ENCODE peak calls at places on chromosomes 13 and 19, in nine cellular contexts. I is fibroblast of pulmonary artery, S is Peyer's patch, H is upper lobe of right lung, F is nephron progenitor cell, L is transverse colon, G is GM06990, P is AG10803, A is neural crest cell. O is an unnamed sample.

GRCh38 chr19:5628919-5629481 is 6.1 kb downstream of the SAFB start:
- DNase-seq in A (no peak), P (no peak), S (peak; percentile 52), L (no peak), G (no peak), H (no peak), I (no peak), F (no peak), O (no peak)

GRCh38 chr13:52845766-52846566 is 2.5 kb downstream of the PCDH8 start:
- DNase-seq in G (peak; percentile 35), F (peak; percentile 79), H (peak; percentile 68), A (peak; percentile 61), P (no peak), S (peak; percentile 54), I (peak; percentile 8), L (peak; percentile 55), O (peak; percentile 85)

GRCh38 chr19:54137913-54138776 is 583 bp downstream of the CNOT3 start:
- DNase-seq in A (no peak), H (peak; percentile 74), F (peak; percentile 60), P (no peak), G (peak; percentile 48), S (no peak), L (peak; percentile 43), I (no peak), O (peak; percentile 40)

GRCh38 chr19:11046608-11047354 is 42.5 kb upstream of the LDLR start:
- DNase-seq in P (no peak), I (no peak), G (peak; percentile 47), L (no peak), H (no peak), F (no peak), A (no peak), S (no peak), O (no peak)

GRCh38 chr13:113848431-113849260 is 15.2 kb downstream of the GAS6 start:
- DNase-seq in H (no peak), A (no peak), P (no peak), F (no peak), L (peak; percentile 79), S (peak; percentile 74), G (no peak), I (no peak), O (no peak)

GRCh38 chr13:110447058-110447511 is 114.4 kb downstream of the RAB20 start:
- DNase-seq in L (no peak), I (no peak), H (no peak), F (no peak), P (peak; percentile 76), A (no peak), S (no peak), G (no peak), O (no peak)

GRCh38 chr13:34750078-34750703 is 191.9 kb upstream of the NBEA start:
- DNase-seq in F (peak; percentile 47), G (peak; percentile 2), S (no peak), P (no peak), I (peak; percentile 55), L (peak; percentile 13), A (no peak), H (peak; percentile 49), O (peak; percentile 17)

GRCh38 chr19:5313307-5313706 is 27.3 kb downstream of the PTPRS start:
- DNase-seq in F (no peak), I (no peak), A (no peak), H (no peak), L (no peak), P (no peak), G (peak; percentile 79), S (peak; percentile 66), O (no peak)

GRCh38 chr19:6088677-6089063 is 21.6 kb downstream of the RFX2 start:
- DNase-seq in P (no peak), F (no peak), A (no peak), G (no peak), L (no peak), I (peak; percentile 60), H (no peak), S (no peak), O (no peak)

GRCh38 chr19:48400018-48400742 is 6.7 kb downstream of the GRIN2D start:
- DNase-seq in H (no peak), L (peak; percentile 60), G (no peak), P (peak; percentile 82), I (peak; percentile 65), F (peak; percentile 48), A (peak; percentile 51), S (peak; percentile 73), O (peak; percentile 55)

GRCh38 chr19:14149509-14149994 is 13.2 kb upstream of the ASF1B start:
- DNase-seq in H (no peak), A (no peak), F (no peak), I (peak; percentile 84), P (peak; percentile 67), L (peak; percentile 70), S (peak; percentile 75), G (no peak), O (no peak)

GRCh38 chr13:25857830-25858229 is 194.0 kb downstream of the SHISA2 start:
- DNase-seq in A (no peak), S (no peak), P (no peak), F (no peak), H (no peak), I (no peak), L (no peak), G (no peak), O (no peak)

GRCh38 chr19:3968556-3969434 is 2.1 kb downstream of the DAPK3 start:
- DNase-seq in L (peak; percentile 79), F (peak; percentile 76), G (no peak), S (peak; percentile 84), A (peak; percentile 66), H (peak; percentile 82), I (peak; percentile 100), P (peak; percentile 99), O (peak; percentile 90)

DNA sequence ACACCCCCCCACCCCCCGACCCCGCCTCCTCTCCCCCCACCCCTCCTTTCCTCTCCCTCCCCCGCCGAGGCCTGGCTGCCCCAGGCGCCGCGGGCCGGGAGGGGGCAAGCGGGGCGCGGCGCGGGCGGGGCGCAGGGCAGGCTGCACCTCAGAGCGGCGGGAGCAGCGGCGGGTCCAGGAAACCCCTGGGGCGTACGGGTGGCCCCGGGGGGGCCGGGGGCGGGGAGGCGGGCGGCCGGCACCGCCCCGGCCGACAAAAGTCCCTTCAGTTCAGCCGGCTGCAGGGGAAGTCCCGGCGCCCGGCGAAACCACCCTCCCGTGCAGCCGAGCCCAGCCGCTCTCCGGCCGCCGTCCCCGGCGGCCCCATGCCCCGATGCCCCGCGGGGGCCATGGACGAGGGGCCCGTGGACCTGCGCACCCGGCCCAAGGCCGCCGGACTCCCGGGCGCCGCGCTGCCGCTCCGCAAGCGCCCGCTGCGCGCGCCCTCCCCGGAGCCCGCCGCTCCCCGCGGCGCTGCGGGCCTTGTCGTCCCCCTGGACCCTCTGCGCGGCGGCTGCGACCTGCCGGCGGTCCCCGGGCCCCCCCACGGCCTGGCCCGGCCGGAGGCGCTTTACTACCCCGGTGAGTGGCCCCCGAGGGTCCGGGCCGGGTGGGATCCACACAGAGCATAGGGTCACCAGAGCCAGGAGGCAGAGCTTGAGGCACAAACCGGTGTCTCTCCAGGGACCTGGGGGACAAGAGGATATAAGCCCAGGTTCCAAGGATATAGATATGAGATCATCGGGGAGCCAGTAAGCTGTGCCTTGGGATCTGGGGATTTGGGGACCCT is at the start of gene BCL3:
- DNase-seq in I (peak; percentile 80), G (peak; percentile 85), H (peak; percentile 91), S (peak; percentile 90), P (peak; percentile 75), L (peak; percentile 90), F (peak; percentile 52), A (no peak), O (no peak)
- TF ChIP-seq CTCF in I (no peak), G (no peak), H (no peak), S (no peak), P (no peak), L (no peak), F (no peak), A (no peak), O (no peak)

GRCh38 chr19:18291019-18291524 is 9.7 kb upstream of the JUND start:
- DNase-seq in G (no peak), P (no peak), F (no peak), I (no peak), L (no peak), H (no peak), S (no peak), A (no peak), O (no peak)

GRCh38 chr19:18292810-18293641 is 11.6 kb upstream of the JUND start:
- DNase-seq in I (peak; percentile 69), H (peak; percentile 93), P (peak; percentile 69), G (peak; percentile 76), S (peak; percentile 85), F (peak; percentile 79), A (peak; percentile 64), L (peak; percentile 79), O (peak; percentile 61)

GRCh38 chr19:18292460-18292809 is 11.0 kb upstream of the JUND start:
- DNase-seq in G (no peak), H (no peak), A (peak; percentile 24), S (no peak), L (no peak), I (no peak), P (no peak), F (no peak), O (no peak)

GRCh38 chr19:18290250-18291018 is 9.0 kb upstream of the JUND start:
- DNase-seq in I (peak; percentile 60), H (no peak), G (peak; percentile 84), P (no peak), S (peak; percentile 88), A (no peak), F (no peak), L (peak; percentile 62), O (no peak)

DNA sequence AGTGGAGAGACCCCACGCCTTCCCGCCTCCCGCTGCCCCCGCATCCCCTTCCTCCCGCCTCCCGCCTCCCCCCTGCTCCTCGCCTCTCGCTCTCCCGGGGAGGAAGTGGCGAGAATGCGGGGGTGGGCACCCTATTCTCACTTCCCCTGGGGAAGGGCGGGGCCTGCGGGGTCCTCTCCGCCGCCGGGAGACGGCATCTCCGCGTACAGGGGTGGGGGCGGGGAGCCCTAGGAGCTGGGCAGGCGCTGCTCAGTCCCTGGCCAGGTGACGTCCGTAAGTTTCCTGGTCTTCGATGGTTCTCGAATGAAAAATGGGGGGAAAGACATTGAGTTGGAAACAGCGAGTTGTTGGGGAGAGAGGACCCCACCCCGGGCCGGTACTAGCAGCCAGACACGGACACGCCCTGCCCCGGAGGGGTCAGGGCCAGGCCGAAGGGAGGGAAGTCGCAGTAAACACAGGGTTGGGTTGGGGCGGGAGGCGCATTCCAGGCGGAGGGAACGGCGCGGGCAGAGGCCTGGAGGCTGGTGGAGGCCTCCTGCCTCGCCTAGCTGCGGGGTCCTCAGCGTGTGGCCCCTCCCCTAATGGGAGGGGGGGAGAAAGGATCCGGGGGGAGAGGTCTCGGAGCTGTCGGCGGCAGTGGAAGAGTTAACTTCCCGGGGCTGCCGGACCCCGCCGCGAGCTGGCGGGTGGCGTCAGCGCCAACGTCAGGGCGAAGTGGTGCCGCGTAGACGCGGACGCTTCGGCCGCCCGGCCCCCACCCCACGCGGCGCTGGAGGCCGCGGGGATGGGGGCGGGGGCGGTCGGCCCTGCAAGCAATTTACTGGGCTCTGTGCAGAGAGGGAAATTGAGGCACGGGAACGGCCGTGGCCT is 10.4 kb upstream of the JUND start:
- DNase-seq in G (peak; percentile 89), S (peak; percentile 97), H (peak; percentile 97), I (peak; percentile 85), A (peak; percentile 49), P (peak; percentile 73), F (peak; percentile 73), L (peak; percentile 90), O (peak; percentile 64)
- TF ChIP-seq CTCF in G (no peak), S (no peak), H (no peak), I (no peak), A (no peak), P (no peak), F (no peak), L (no peak), O (no peak)

GRCh38 chr19:7366701-7367420 is 18.1 kb downstream of the ARHGEF18 start:
- DNase-seq in L (no peak), P (peak; percentile 34), G (no peak), F (no peak), A (no peak), H (no peak), S (no peak), I (peak; percentile 58), O (no peak)
- TF ChIP-seq CTCF in L (peak; percentile 31), P (peak; percentile 41), G (peak; percentile 65), F (no peak), A (peak; percentile 54), H (peak; percentile 45), S (peak; percentile 73), I (peak; percentile 24), O (peak; percentile 73)

GRCh38 chr13:111474136-111475002 is 153.9 kb downstream of the TEX29 start:
- DNase-seq in F (no peak), L (no peak), G (peak; percentile 17), I (peak; percentile 55), H (no peak), A (peak; percentile 20), S (no peak), P (peak; percentile 47), O (peak; percentile 23)
- TF ChIP-seq CTCF in F (peak; percentile 61), L (peak; percentile 38), G (peak; percentile 52), I (peak; percentile 50), H (peak; percentile 47), A (peak; percentile 80), S (peak; percentile 60), P (peak; percentile 68), O (peak; percentile 58)